ENCODE peak calls at places on chromosomes 6 and 20, in eight cellular contexts. K is COR-L47, I is neuronal stem cell, W is pancreas, F is NCI-H510A treated with DMSO at 0.1 percent for 48 hours, J is mesendoderm, P is mucosa of gallbladder, X is HAP-1. Z is an unnamed sample.

GRCh38 chr6:24117016-24117415 is 9.0 kb upstream of the NRSN1 start:
- DNase-seq in K (no peak), I (no peak), W (no peak), F (no peak), J (no peak), P (no peak), X (no peak), Z (no peak)

GRCh38 chr20:22513574-22513973 is 70.8 kb downstream of the FOXA2 start:
- DNase-seq in K (no peak), I (no peak), W (no peak), F (no peak), J (no peak), P (no peak), X (no peak), Z (no peak)

GRCh38 chr6:134446228-134446848 is 128.4 kb upstream of the SGK1 start:
- DNase-seq in K (no peak), I (no peak), W (no peak), F (peak), J (no peak), P (no peak), X (no peak), Z (peak)

GRCh38 chr6:52543729-52544324 is 33.0 kb downstream of the TRAM2 start:
- DNase-seq in K (no peak), I (no peak), W (no peak), F (no peak), J (peak), P (no peak), X (no peak), Z (no peak)

GRCh38 chr6:155121699-155122098 is 126.6 kb downstream of the TIAM2 start:
- DNase-seq in K (no peak), I (no peak), W (no peak), F (no peak), J (peak), P (no peak), X (no peak), Z (no peak)

GRCh38 chr6:149683256-149683860 is 34.5 kb downstream of the LATS1 start:
- DNase-seq in K (no peak), I (no peak), W (no peak), F (no peak), J (no peak), P (no peak), X (no peak), Z (no peak)

GRCh38 chr6:26031595-26032386 is 55.4 kb upstream of the HFE start:
- DNase-seq in K (peak), I (peak), W (peak), F (peak), J (peak), P (peak), X (peak), Z (peak)

GRCh38 chr6:54609986-54610385 is 236.6 kb upstream of the FAM83B start:
- DNase-seq in K (no peak), I (no peak), W (no peak), F (no peak), J (no peak), P (no peak), X (no peak), Z (no peak)

GRCh38 chr20:58102744-58103516 is 125.5 kb downstream of the ANKRD60 start:
- DNase-seq in K (peak), I (no peak), W (no peak), F (no peak), J (no peak), P (no peak), X (no peak), Z (no peak)

GRCh38 chr6:132445201-132445951 is 44.1 kb upstream of the MOXD1 start:
- DNase-seq in K (no peak), I (no peak), W (no peak), F (no peak), J (peak), P (no peak), X (no peak), Z (no peak)

GRCh38 chr6:117467876-117468275 is 14.6 kb upstream of the DCBLD1 start:
- DNase-seq in K (no peak), I (no peak), W (no peak), F (no peak), J (no peak), P (no peak), X (no peak), Z (no peak)

GRCh38 chr20:64146936-64147451 is 17.3 kb upstream of the MYT1 start:
- DNase-seq in K (no peak), I (no peak), W (no peak), F (no peak), J (no peak), P (no peak), X (no peak), Z (no peak)

GRCh38 chr6:32057966-32058365 is 19.8 kb downstream of the CYP21A2 start:
- DNase-seq in K (no peak), I (no peak), W (no peak), F (no peak), J (no peak), P (no peak), X (no peak), Z (no peak)

GRCh38 chr6:57165080-57165479 is 7.0 kb upstream of the BAG2 start:
- DNase-seq in K (no peak), I (no peak), W (no peak), F (no peak), J (no peak), P (no peak), X (no peak), Z (no peak)

GRCh38 chr20:17967595-17968365 is 814 bp downstream of the SNX5 start:
- DNase-seq in K (no peak), I (no peak), W (no peak), F (peak), J (peak), P (peak), X (no peak), Z (peak)

GRCh38 chr6:88650029-88650619 is 313.3 kb downstream of the RNGTT start:
- DNase-seq in K (no peak), I (no peak), W (no peak), F (no peak), J (no peak), P (no peak), X (no peak), Z (no peak)

GRCh38 chr6:151548201-151548600 is 54.4 kb downstream of the CCDC170 start:
- DNase-seq in K (no peak), I (no peak), W (no peak), F (no peak), J (no peak), P (no peak), X (no peak), Z (no peak)

GRCh38 chr6:143015300-143015706 is 45.4 kb upstream of the AIG1 start:
- DNase-seq in K (no peak), I (no peak), W (no peak), F (no peak), J (no peak), P (no peak), X (no peak), Z (no peak)

GRCh38 chr6:25882066-25882496 is 8.0 kb upstream of the SLC17A3 start:
- DNase-seq in K (no peak), I (peak), W (peak), F (no peak), J (peak), P (peak), X (no peak), Z (no peak)